ENCODE peak calls at places on chromosomes 6 and 20, in five cellular contexts. One of them, this sample, is unnamed.

GRCh38 chr6:151263967-151264366 is 24.2 kb downstream of the AKAP12 start:
- DNase-seq in A549: no peak
- DNase-seq in ovary: peak
- DNase-seq in upper lobe of left lung: peak
- DNase-seq in body of pancreas: no peak
- DNase-seq in this sample: peak

GRCh38 chr6:90469906-90470305 is 117.0 kb downstream of the MAP3K7 start:
- DNase-seq in upper lobe of left lung: no peak
- DNase-seq in ovary: no peak
- DNase-seq in A549: no peak
- DNase-seq in body of pancreas: no peak
- DNase-seq in this sample: no peak

GRCh38 chr20:8790442-8791074 is 278.3 kb upstream of the PLCB4 start:
- DNase-seq in upper lobe of left lung: no peak
- DNase-seq in ovary: no peak
- DNase-seq in A549: peak
- DNase-seq in body of pancreas: peak
- DNase-seq in this sample: peak

GRCh38 chr20:60268502-60268901 is 310.3 kb downstream of the CDH26 start:
- DNase-seq in ovary: no peak
- DNase-seq in A549: no peak
- DNase-seq in upper lobe of left lung: no peak
- DNase-seq in body of pancreas: no peak
- DNase-seq in this sample: no peak

GRCh38 chr6:77368660-77369313 is 94.5 kb downstream of the HTR1B start:
- DNase-seq in body of pancreas: peak
- DNase-seq in upper lobe of left lung: peak
- DNase-seq in A549: no peak
- DNase-seq in ovary: no peak
- DNase-seq in this sample: no peak

GRCh38 chr6:145731432-145731831 is 3.9 kb downstream of the EPM2A start:
- DNase-seq in body of pancreas: no peak
- DNase-seq in upper lobe of left lung: no peak
- DNase-seq in A549: no peak
- DNase-seq in ovary: no peak
- DNase-seq in this sample: no peak

GRCh38 chr20:16701296-16701695 is 28.5 kb upstream of the SNRPB2 start:
- DNase-seq in ovary: no peak
- DNase-seq in A549: no peak
- DNase-seq in body of pancreas: no peak
- DNase-seq in upper lobe of left lung: no peak
- DNase-seq in this sample: no peak

GRCh38 chr20:48910360-48910781 is 11.1 kb upstream of the ARFGEF2 start:
- DNase-seq in upper lobe of left lung: peak
- DNase-seq in A549: no peak
- DNase-seq in body of pancreas: no peak
- DNase-seq in ovary: no peak
- DNase-seq in this sample: no peak

GRCh38 chr6:42864602-42865001 is 14.8 kb upstream of the RPL7L1 start:
- DNase-seq in A549: no peak
- DNase-seq in ovary: no peak
- DNase-seq in body of pancreas: no peak
- DNase-seq in upper lobe of left lung: no peak
- DNase-seq in this sample: no peak

GRCh38 chr20:36342721-36343120 is 36.6 kb downstream of the DLGAP4 start:
- DNase-seq in body of pancreas: no peak
- DNase-seq in ovary: no peak
- DNase-seq in upper lobe of left lung: no peak
- DNase-seq in A549: no peak
- DNase-seq in this sample: no peak

GRCh38 chr6:130744601-130745382 is 82.4 kb upstream of the SMLR1 start:
- DNase-seq in upper lobe of left lung: no peak
- DNase-seq in A549: no peak
- DNase-seq in ovary: no peak
- DNase-seq in body of pancreas: no peak
- DNase-seq in this sample: no peak

GRCh38 chr20:63941282-63942060 is 14.7 kb downstream of the UCKL1 start:
- DNase-seq in body of pancreas: peak
- DNase-seq in A549: no peak
- DNase-seq in upper lobe of left lung: peak
- DNase-seq in ovary: peak
- DNase-seq in this sample: no peak

GRCh38 chr6:28811873-28812272 is 111.9 kb downstream of the TRIM27 start:
- DNase-seq in ovary: no peak
- DNase-seq in body of pancreas: no peak
- DNase-seq in A549: no peak
- DNase-seq in upper lobe of left lung: no peak
- DNase-seq in this sample: no peak

GRCh38 chr6:1827984-1828793 is 218.5 kb downstream of the FOXC1 start:
- DNase-seq in A549: no peak
- DNase-seq in ovary: no peak
- DNase-seq in upper lobe of left lung: no peak
- DNase-seq in body of pancreas: no peak
- DNase-seq in this sample: no peak

GRCh38 chr6:101818056-101818455 is 424.5 kb downstream of the GRIK2 start:
- DNase-seq in upper lobe of left lung: no peak
- DNase-seq in body of pancreas: no peak
- DNase-seq in ovary: no peak
- DNase-seq in A549: no peak
- DNase-seq in this sample: no peak

GRCh38 chr20:63405102-63405730 is 44.1 kb upstream of the CHRNA4 start:
- DNase-seq in ovary: no peak
- DNase-seq in upper lobe of left lung: no peak
- DNase-seq in A549: no peak
- DNase-seq in body of pancreas: no peak
- DNase-seq in this sample: no peak

GRCh38 chr20:32780749-32781402 is 18.7 kb downstream of the DNMT3B start:
- DNase-seq in upper lobe of left lung: no peak
- DNase-seq in A549: no peak
- DNase-seq in ovary: no peak
- DNase-seq in body of pancreas: no peak
- DNase-seq in this sample: no peak

GRCh38 chr20:46265539-46265938 is 42.8 kb downstream of the CDH22 start:
- DNase-seq in ovary: no peak
- DNase-seq in body of pancreas: no peak
- DNase-seq in upper lobe of left lung: no peak
- DNase-seq in A549: no peak
- DNase-seq in this sample: no peak

GRCh38 chr6:133392641-133393040 is 151.5 kb downstream of the EYA4 start:
- DNase-seq in upper lobe of left lung: no peak
- DNase-seq in ovary: no peak
- DNase-seq in body of pancreas: no peak
- DNase-seq in A549: no peak
- DNase-seq in this sample: no peak

GRCh38 chr6:82701341-82701740 is 337.7 kb downstream of the TPBG start:
- DNase-seq in ovary: no peak
- DNase-seq in body of pancreas: no peak
- DNase-seq in upper lobe of left lung: no peak
- DNase-seq in A549: no peak
- DNase-seq in this sample: no peak

GRCh38 chr6:80638222-80639055 is 532.0 kb downstream of the BCKDHB start:
- DNase-seq in upper lobe of left lung: peak
- DNase-seq in body of pancreas: peak
- DNase-seq in ovary: no peak
- DNase-seq in A549: peak
- DNase-seq in this sample: peak
- TF ChIP-seq POLR2A in upper lobe of left lung: no peak
- TF ChIP-seq POLR2A in body of pancreas: no peak
- TF ChIP-seq POLR2A in ovary: no peak
- TF ChIP-seq POLR2A in A549: peak
- TF ChIP-seq POLR2A in this sample: no peak

GRCh38 chr20:5806457-5807263 is 56.5 kb downstream of the SHLD1 start:
- DNase-seq in body of pancreas: no peak
- DNase-seq in ovary: no peak
- DNase-seq in upper lobe of left lung: no peak
- DNase-seq in A549: no peak
- DNase-seq in this sample: no peak
- TF ChIP-seq CTCF in body of pancreas: no peak
- TF ChIP-seq CTCF in ovary: no peak
- TF ChIP-seq CTCF in upper lobe of left lung: no peak
- TF ChIP-seq CTCF in A549: no peak
- TF ChIP-seq CTCF in this sample: no peak

GRCh38 chr6:125918681-125919566 is 37.6 kb upstream of the HINT3 start:
- DNase-seq in upper lobe of left lung: peak
- DNase-seq in ovary: peak
- DNase-seq in A549: peak
- DNase-seq in body of pancreas: peak
- DNase-seq in this sample: peak
- TF ChIP-seq POLR2A in upper lobe of left lung: peak
- TF ChIP-seq POLR2A in ovary: no peak
- TF ChIP-seq POLR2A in A549: peak
- TF ChIP-seq POLR2A in body of pancreas: peak
- TF ChIP-seq POLR2A in this sample: no peak

GRCh38 chr20:44961024-44961866 is 1.0 kb upstream of the TOMM34 start:
- DNase-seq in A549: no peak
- DNase-seq in body of pancreas: no peak
- DNase-seq in ovary: no peak
- DNase-seq in upper lobe of left lung: no peak
- DNase-seq in this sample: no peak

GRCh38 chr20:44958276-44958675 is 1.9 kb downstream of the TOMM34 start:
- DNase-seq in body of pancreas: no peak
- DNase-seq in A549: no peak
- DNase-seq in upper lobe of left lung: no peak
- DNase-seq in ovary: no peak
- DNase-seq in this sample: no peak

GRCh38 chr20:44959896-44960852 is at the start of gene TOMM34:
- DNase-seq in upper lobe of left lung: peak
- DNase-seq in A549: peak
- DNase-seq in body of pancreas: peak
- DNase-seq in ovary: peak
- DNase-seq in this sample: peak

GRCh38 chr20:44961868-44962267 is 1.7 kb upstream of the TOMM34 start:
- DNase-seq in A549: no peak
- DNase-seq in ovary: no peak
- DNase-seq in upper lobe of left lung: no peak
- DNase-seq in body of pancreas: no peak
- DNase-seq in this sample: no peak

DNA sequence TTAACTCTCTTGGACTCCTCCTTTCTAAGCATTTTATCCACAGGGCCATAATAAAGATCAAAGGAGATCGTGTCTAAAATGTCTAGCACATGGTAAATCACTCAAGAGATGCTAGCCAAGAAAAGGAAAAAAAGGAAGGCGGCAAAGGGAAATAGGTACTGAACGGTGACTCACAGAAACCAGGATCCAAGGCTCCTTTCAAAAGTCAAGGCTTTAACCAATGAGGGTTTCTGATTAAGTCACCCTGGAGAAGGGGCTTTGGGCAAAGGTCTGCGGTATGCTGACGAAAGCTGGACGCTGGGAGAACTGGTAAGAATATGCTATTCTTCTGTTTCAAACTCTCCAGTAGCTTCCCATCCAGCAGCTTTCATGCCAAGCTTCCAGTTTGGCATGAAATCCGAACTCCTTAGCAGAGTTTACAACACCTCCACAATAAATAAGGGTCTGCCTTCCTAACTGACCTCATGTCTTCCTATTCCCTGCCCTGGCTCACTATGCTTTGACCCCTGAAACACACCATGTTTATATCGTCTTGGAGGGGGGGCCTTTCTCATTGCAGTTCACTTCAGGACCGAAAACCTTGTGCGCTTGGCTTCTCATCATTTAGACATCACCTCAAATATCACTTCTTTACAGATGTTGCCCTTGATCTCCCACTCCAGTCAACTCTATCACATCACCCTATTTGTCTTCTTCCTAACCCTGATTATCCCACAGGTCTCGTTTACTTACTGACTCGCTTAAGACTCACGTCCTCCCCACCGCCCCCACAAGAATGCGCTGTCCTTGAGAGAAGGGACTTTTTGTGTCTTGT is 908 bp downstream of the TOMM34 start:
- DNase-seq in ovary: no peak
- DNase-seq in body of pancreas: no peak
- DNase-seq in upper lobe of left lung: peak
- DNase-seq in A549: peak
- DNase-seq in this sample: no peak
- TF ChIP-seq CTCF in ovary: no peak
- TF ChIP-seq CTCF in body of pancreas: no peak
- TF ChIP-seq CTCF in upper lobe of left lung: no peak
- TF ChIP-seq CTCF in A549: no peak
- TF ChIP-seq CTCF in this sample: no peak

DNA sequence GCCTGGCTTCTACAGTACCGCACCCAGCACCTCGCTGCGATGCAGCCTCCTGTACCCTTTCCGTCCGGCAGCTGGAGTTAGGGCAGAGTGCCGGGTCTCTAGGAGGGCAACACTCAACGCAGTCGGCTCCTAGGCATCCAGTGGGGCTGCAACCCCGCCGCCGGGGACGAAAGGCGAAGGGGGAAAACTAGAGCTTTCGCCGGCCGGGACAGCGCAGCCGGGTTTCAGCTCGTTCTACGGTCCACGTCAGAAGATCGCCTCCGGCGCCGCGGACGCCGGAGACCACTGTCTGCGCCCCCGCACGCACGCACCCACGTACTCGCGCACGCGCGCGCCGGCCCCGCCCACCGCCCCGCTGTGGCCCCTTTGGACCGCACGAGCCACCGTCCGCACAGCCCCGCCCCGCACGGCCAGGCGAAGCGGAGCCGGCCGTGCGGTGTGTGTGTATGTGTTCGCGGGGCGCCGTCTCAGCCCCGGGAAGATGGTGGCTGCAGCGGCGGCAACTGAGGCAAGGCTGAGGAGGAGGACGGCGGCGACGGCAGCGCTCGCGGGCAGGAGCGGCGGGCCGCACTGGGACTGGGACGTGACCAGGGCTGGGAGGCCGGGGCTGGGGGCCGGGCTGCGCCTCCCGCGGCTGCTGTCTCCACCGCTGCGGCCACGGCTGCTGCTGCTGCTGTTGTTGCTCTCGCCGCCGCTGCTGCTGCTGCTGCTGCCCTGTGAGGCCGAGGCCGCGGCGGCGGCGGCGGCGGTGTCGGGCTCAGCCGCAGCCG is at the start of gene ATRN:
- DNase-seq in upper lobe of left lung: peak
- DNase-seq in ovary: peak
- DNase-seq in body of pancreas: peak
- DNase-seq in A549: peak
- DNase-seq in this sample: peak
- TF ChIP-seq POLR2A in upper lobe of left lung: peak
- TF ChIP-seq POLR2A in ovary: peak
- TF ChIP-seq POLR2A in body of pancreas: peak
- TF ChIP-seq POLR2A in A549: peak
- TF ChIP-seq POLR2A in this sample: peak